ENCODE peak calls at places on chromosomes 4 and X, in eight cellular contexts. X, G, U, L, I, R, V and A are unnamed samples.

GRCh38 chr4:45621926-45622325 is 501.9 kb downstream of the GABRG1 start:
- DNase-seq in X (no peak), G (no peak), U (no peak), L (no peak), I (no peak), R (no peak), V (no peak), A (no peak)

GRCh38 chr4:153074501-153075255 is 129.6 kb upstream of the TRIM2 start:
- DNase-seq in X (no peak), G (no peak), U (no peak), L (no peak), I (no peak), R (no peak), V (no peak), A (no peak)

GRCh38 chr4:118086334-118086733 is 52.0 kb downstream of the NDST3 start:
- DNase-seq in X (no peak), G (peak), U (peak), L (peak), I (no peak), R (no peak), V (no peak), A (peak)

GRCh38 chr4:165368114-165368513 is 10.7 kb upstream of the CPE start:
- DNase-seq in X (no peak), G (no peak), U (no peak), L (no peak), I (no peak), R (no peak), V (no peak), A (no peak)

GRCh38 chr4:168664242-168664897 is 167.5 kb downstream of the PALLD start:
- DNase-seq in X (no peak), G (no peak), U (no peak), L (no peak), I (no peak), R (no peak), V (no peak), A (no peak)

GRCh38 chrX:45295587-45295986 is 94.9 kb upstream of the DIPK2B start:
- DNase-seq in X (no peak), G (peak), U (peak), L (peak), I (peak), R (no peak), V (peak), A (no peak)

GRCh38 chrX:121851033-121851432 is 803.6 kb downstream of the GLUD2 start:
- DNase-seq in X (no peak), G (peak), U (no peak), L (no peak), I (peak), R (no peak), V (no peak), A (no peak)

GRCh38 chr4:825969-826330 is at the start of gene CPLX1:
- DNase-seq in X (no peak), G (no peak), U (no peak), L (peak), I (no peak), R (no peak), V (peak), A (no peak)

GRCh38 chr4:681736-682451 is 7.1 kb downstream of the SLC49A3 start:
- DNase-seq in X (peak), G (no peak), U (no peak), L (peak), I (no peak), R (no peak), V (peak), A (peak)

GRCh38 chrX:24189490-24189889 is 40.0 kb downstream of the ZFX start:
- DNase-seq in X (no peak), G (no peak), U (no peak), L (no peak), I (no peak), R (no peak), V (no peak), A (no peak)

GRCh38 chr4:188433916-188434315 is 294.7 kb downstream of the TRIML1 start:
- DNase-seq in X (no peak), G (no peak), U (no peak), L (no peak), I (no peak), R (no peak), V (no peak), A (no peak)

GRCh38 chr4:11512861-11513260 is 84.2 kb upstream of the HS3ST1 start:
- DNase-seq in X (no peak), G (no peak), U (no peak), L (no peak), I (no peak), R (no peak), V (no peak), A (no peak)

GRCh38 chrX:22534643-22535042 is 261.9 kb downstream of the CBLL2 start:
- DNase-seq in X (no peak), G (no peak), U (peak), L (no peak), I (peak), R (no peak), V (no peak), A (no peak)

GRCh38 chr4:184693056-184693455 is 40.8 kb downstream of the CENPU start:
- DNase-seq in X (no peak), G (no peak), U (no peak), L (no peak), I (peak), R (no peak), V (no peak), A (no peak)

GRCh38 chr4:31351695-31352094 is 631.5 kb downstream of the PCDH7 start:
- DNase-seq in X (no peak), G (no peak), U (no peak), L (no peak), I (no peak), R (no peak), V (no peak), A (no peak)

GRCh38 chr4:138053601-138054322 is 188.4 kb downstream of the SLC7A11 start:
- DNase-seq in X (no peak), G (peak), U (peak), L (peak), I (peak), R (no peak), V (no peak), A (no peak)

GRCh38 chrX:10922158-10922557 is 189.0 kb upstream of the HCCS start:
- DNase-seq in X (no peak), G (peak), U (peak), L (peak), I (peak), R (no peak), V (no peak), A (no peak)

GRCh38 chrX:130715299-130715698 is 187.7 kb downstream of the ENOX2 start:
- DNase-seq in X (no peak), G (no peak), U (peak), L (no peak), I (peak), R (no peak), V (no peak), A (no peak)

GRCh38 chr4:4780634-4781287 is 78.7 kb upstream of the MSX1 start:
- DNase-seq in X (no peak), G (peak), U (peak), L (no peak), I (no peak), R (no peak), V (no peak), A (no peak)

GRCh38 chr4:7939377-7940108 is at the start of gene AFAP1:
- DNase-seq in X (peak), G (no peak), U (peak), L (peak), I (peak), R (peak), V (peak), A (peak)

GRCh38 chrX:140492360-140492994 is 12.4 kb downstream of the SOX3 start:
- DNase-seq in X (no peak), G (no peak), U (no peak), L (no peak), I (no peak), R (no peak), V (no peak), A (no peak)

GRCh38 chr4:84596826-84597225 is 13.9 kb downstream of the CDS1 start:
- DNase-seq in X (no peak), G (no peak), U (no peak), L (peak), I (no peak), R (no peak), V (no peak), A (peak)

GRCh38 chr4:1958276-1959103 is 50.3 kb downstream of the NELFA start:
- DNase-seq in X (no peak), G (no peak), U (no peak), L (no peak), I (no peak), R (no peak), V (no peak), A (no peak)

GRCh38 chr4:79050521-79050880 is 111.3 kb upstream of the PAQR3 start:
- DNase-seq in X (no peak), G (no peak), U (no peak), L (no peak), I (no peak), R (no peak), V (no peak), A (no peak)

GRCh38 chr4:98618670-98619069 is 39.7 kb downstream of the TSPAN5 start:
- DNase-seq in X (no peak), G (no peak), U (no peak), L (no peak), I (no peak), R (no peak), V (no peak), A (no peak)

GRCh38 chrX:30906726-30907125 is 17.7 kb upstream of the TAB3 start:
- DNase-seq in X (no peak), G (no peak), U (peak), L (no peak), I (peak), R (no peak), V (no peak), A (no peak)

GRCh38 chrX:1558761-1559468 is 21.9 kb upstream of the P2RY8 start:
- DNase-seq in X (no peak), G (no peak), U (no peak), L (no peak), I (no peak), R (no peak), V (no peak), A (no peak)

GRCh38 chr4:118082182-118082581 is 47.9 kb downstream of the NDST3 start:
- DNase-seq in X (no peak), G (no peak), U (no peak), L (no peak), I (no peak), R (no peak), V (no peak), A (no peak)

GRCh38 chrX:108199691-108200090 is 108.1 kb downstream of the ATG4A start:
- DNase-seq in X (peak), G (no peak), U (peak), L (peak), I (no peak), R (no peak), V (peak), A (peak)

GRCh38 chr4:155234206-155234605 is 25.8 kb downstream of the NPY2R start:
- DNase-seq in X (no peak), G (no peak), U (no peak), L (no peak), I (no peak), R (no peak), V (no peak), A (no peak)

GRCh38 chr4:67288964-67289363 is 256.3 kb downstream of the CENPC start:
- DNase-seq in X (peak), G (no peak), U (no peak), L (peak), I (no peak), R (no peak), V (peak), A (peak)
- TF ChIP-seq CTCF in X (peak), G (no peak), U (peak), L (no peak), I (peak), R (no peak), V (peak), A (no peak)

DNA sequence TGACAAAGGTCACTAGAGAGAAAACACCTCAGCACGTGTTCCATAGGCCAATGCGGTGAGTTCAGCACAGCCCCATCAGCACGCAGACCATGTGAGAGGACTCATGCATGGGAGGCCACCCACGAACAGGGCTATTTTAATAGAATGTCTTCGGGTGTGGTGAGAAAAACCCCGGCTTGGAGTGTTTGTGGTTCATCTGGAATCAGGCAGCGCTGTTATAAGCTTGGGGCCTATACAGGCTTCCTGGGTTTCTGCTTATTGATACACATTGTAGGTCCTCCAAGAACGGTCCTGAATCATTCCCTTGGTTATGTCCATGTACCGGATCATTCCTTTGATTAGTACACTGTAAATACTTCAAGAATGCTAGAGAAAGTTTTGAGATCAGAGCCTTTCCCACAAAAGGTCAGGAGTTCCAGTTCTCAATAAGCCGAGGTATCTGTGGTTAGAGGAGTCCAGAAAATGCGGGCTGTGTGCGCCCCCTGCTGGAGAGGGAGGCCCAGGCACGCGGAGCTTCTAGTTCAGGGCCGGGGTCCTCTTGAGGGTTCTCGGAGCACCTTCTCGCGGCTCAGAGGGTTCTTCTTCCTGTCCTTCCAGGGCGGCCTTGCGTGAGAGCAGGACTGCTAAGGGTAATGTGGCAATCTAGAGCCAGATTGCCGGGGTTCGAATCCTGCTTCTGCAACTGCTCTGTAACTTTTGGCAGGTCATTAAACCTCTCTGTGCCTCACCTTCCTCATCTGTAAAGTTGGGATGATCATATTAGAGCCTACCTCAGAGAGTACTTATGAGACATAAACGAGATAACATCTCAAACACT is 51.8 kb downstream of the TLR10 start:
- DNase-seq in X (peak), G (peak), U (peak), L (peak), I (peak), R (peak), V (peak), A (peak)
- TF ChIP-seq CTCF in X (peak), G (peak), U (peak), L (peak), I (peak), R (peak), V (peak), A (peak)

DNA sequence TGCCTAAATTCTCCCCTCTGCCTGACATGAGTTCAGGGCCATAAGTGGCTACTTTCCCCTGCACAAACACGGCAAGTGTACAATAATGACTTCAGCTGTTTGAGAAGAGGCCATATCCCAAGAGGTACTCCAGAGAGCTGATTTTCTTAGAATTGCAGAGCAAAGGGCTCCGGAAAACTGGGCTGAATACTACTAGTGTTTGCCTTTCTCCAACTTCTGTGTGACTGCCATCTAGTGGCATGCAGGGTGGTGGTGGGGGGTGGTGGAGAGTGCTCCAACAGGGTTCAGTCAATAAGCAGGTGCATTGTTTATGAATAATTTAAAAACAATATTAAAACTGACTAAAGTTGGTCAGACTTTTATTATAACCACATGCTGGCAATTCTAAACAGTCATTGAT is 130.0 kb downstream of the CHRDL1 start:
- DNase-seq in X (peak), G (peak), U (peak), L (peak), I (no peak), R (no peak), V (peak), A (peak)
- TF ChIP-seq CTCF in X (peak), G (peak), U (peak), L (peak), I (peak), R (no peak), V (peak), A (no peak)

DNA sequence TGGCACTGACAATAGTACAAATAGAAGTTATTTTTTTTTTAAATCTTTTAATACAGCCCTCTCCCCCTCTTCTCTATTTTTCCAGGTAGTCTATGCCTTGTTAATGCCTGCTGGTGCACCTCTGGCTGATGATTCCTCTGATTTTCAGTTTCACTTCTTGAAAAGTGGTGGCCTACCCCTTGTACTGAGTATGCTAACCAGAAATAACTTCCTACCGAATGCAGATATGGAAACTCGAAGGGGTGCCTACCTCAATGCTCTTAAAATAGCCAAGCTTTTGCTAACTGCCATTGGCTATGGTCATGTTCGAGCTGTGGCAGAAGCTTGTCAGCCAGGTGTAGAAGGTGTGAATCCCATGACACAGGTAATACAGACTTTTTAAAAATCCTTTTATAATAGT is 99.1 kb downstream of the USP9X start:
- DNase-seq in X (peak), G (no peak), U (no peak), L (no peak), I (no peak), R (no peak), V (no peak), A (no peak)
- TF ChIP-seq CTCF in X (no peak), G (no peak), U (no peak), L (no peak), I (no peak), R (no peak), V (no peak), A (no peak)

DNA sequence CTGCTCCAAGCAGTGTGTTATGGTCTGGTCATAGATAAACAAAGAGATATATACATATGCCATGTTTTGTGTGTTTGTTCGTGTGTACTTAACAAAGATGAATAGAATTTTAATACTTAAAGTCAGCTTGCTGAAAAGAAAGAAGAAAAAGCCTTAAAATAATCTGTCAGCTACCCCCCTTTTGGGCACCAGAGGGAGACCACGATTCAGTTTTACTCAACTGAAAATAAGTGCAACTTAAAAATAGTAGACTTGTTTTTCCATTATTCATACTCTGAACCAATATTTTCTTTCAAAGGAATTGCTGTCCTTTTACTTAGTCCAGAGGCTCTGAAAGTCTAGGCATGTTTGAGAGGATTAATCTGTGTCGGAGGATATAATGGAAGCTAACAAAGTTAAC is 181.7 kb upstream of the AGTR2 start:
- DNase-seq in X (peak), G (no peak), U (no peak), L (no peak), I (no peak), R (no peak), V (no peak), A (no peak)
- TF ChIP-seq CTCF in X (peak), G (no peak), U (no peak), L (peak), I (no peak), R (no peak), V (peak), A (no peak)

GRCh38 chr4:43253511-43253910 is 361.0 kb downstream of the GRXCR1 start:
- DNase-seq in X (no peak), G (no peak), U (no peak), L (no peak), I (no peak), R (no peak), V (no peak), A (no peak)
- TF ChIP-seq CTCF in X (no peak), G (no peak), U (no peak), L (no peak), I (no peak), R (no peak), V (no peak), A (no peak)

GRCh38 chr4:162767090-162767489 is 399.6 kb downstream of the NAF1 start:
- DNase-seq in X (no peak), G (no peak), U (no peak), L (no peak), I (no peak), R (no peak), V (no peak), A (no peak)
- TF ChIP-seq CTCF in X (no peak), G (no peak), U (no peak), L (no peak), I (no peak), R (no peak), V (no peak), A (no peak)